ENCODE peak calls at places on chromosomes 11 and 22, in six cellular contexts. One of them, this sample, is unnamed.

GRCh38 chr11:22920939-22921565 is 60.8 kb upstream of the CCDC179 start:
- DNase-seq in EH: peak; percentile 45
- DNase-seq in GM12864: no peak
- DNase-seq in amniotic stem cell: peak; percentile 32
- DNase-seq in activated CD4-positive, alpha-beta T cell treated with anti-CD3 and anti-CD28 coated beads for 36 hours: peak; percentile 22
- DNase-seq in RPMI7951: peak; percentile 17
- DNase-seq in this sample: peak; percentile 1

GRCh38 chr11:16013649-16014275 is 342.6 kb downstream of the SOX6 start:
- DNase-seq in GM12864: no peak
- DNase-seq in RPMI7951: no peak
- DNase-seq in activated CD4-positive, alpha-beta T cell treated with anti-CD3 and anti-CD28 coated beads for 36 hours: no peak
- DNase-seq in amniotic stem cell: no peak
- DNase-seq in EH: peak; percentile 55
- DNase-seq in this sample: no peak

GRCh38 chr11:27656320-27656719 is 43.9 kb downstream of the BDNF start:
- DNase-seq in RPMI7951: no peak
- DNase-seq in amniotic stem cell: no peak
- DNase-seq in activated CD4-positive, alpha-beta T cell treated with anti-CD3 and anti-CD28 coated beads for 36 hours: no peak
- DNase-seq in GM12864: no peak
- DNase-seq in EH: no peak
- DNase-seq in this sample: no peak

GRCh38 chr22:35037089-35037488 is 28.9 kb upstream of the ISX start:
- DNase-seq in amniotic stem cell: no peak
- DNase-seq in EH: peak; percentile 18
- DNase-seq in RPMI7951: peak; percentile 19
- DNase-seq in activated CD4-positive, alpha-beta T cell treated with anti-CD3 and anti-CD28 coated beads for 36 hours: no peak
- DNase-seq in GM12864: no peak
- DNase-seq in this sample: no peak

GRCh38 chr11:116357769-116358544 is 414.8 kb downstream of the BUD13 start:
- DNase-seq in activated CD4-positive, alpha-beta T cell treated with anti-CD3 and anti-CD28 coated beads for 36 hours: peak; percentile 27
- DNase-seq in RPMI7951: no peak
- DNase-seq in GM12864: no peak
- DNase-seq in amniotic stem cell: no peak
- DNase-seq in EH: no peak
- DNase-seq in this sample: peak; percentile 60

GRCh38 chr11:130037881-130038601 is 31.7 kb upstream of the APLP2 start:
- DNase-seq in RPMI7951: peak; percentile 26
- DNase-seq in EH: no peak
- DNase-seq in amniotic stem cell: no peak
- DNase-seq in activated CD4-positive, alpha-beta T cell treated with anti-CD3 and anti-CD28 coated beads for 36 hours: no peak
- DNase-seq in GM12864: no peak
- DNase-seq in this sample: peak; percentile 46

GRCh38 chr11:10358696-10359095 is 53.8 kb downstream of the ADM start:
- DNase-seq in amniotic stem cell: no peak
- DNase-seq in EH: no peak
- DNase-seq in activated CD4-positive, alpha-beta T cell treated with anti-CD3 and anti-CD28 coated beads for 36 hours: no peak
- DNase-seq in GM12864: no peak
- DNase-seq in RPMI7951: no peak
- DNase-seq in this sample: no peak

GRCh38 chr11:67027943-67028542 is 5.1 kb downstream of the SYT12 start:
- DNase-seq in GM12864: peak; percentile 52
- DNase-seq in amniotic stem cell: no peak
- DNase-seq in activated CD4-positive, alpha-beta T cell treated with anti-CD3 and anti-CD28 coated beads for 36 hours: no peak
- DNase-seq in RPMI7951: peak; percentile 83
- DNase-seq in EH: peak; percentile 25
- DNase-seq in this sample: peak; percentile 61

GRCh38 chr22:37832022-37832857 is 9.1 kb downstream of the GALR3 start:
- DNase-seq in RPMI7951: no peak
- DNase-seq in amniotic stem cell: no peak
- DNase-seq in EH: no peak
- DNase-seq in activated CD4-positive, alpha-beta T cell treated with anti-CD3 and anti-CD28 coated beads for 36 hours: no peak
- DNase-seq in GM12864: no peak
- DNase-seq in this sample: no peak

GRCh38 chr11:36186340-36186739 is 102.9 kb downstream of the COMMD9 start:
- DNase-seq in GM12864: no peak
- DNase-seq in activated CD4-positive, alpha-beta T cell treated with anti-CD3 and anti-CD28 coated beads for 36 hours: no peak
- DNase-seq in RPMI7951: peak; percentile 64
- DNase-seq in amniotic stem cell: no peak
- DNase-seq in EH: peak; percentile 73
- DNase-seq in this sample: peak; percentile 32

GRCh38 chr11:125494987-125495725 is 909 bp downstream of the FEZ1 start:
- DNase-seq in EH: peak; percentile 51
- DNase-seq in RPMI7951: peak; percentile 53
- DNase-seq in amniotic stem cell: peak; percentile 2
- DNase-seq in activated CD4-positive, alpha-beta T cell treated with anti-CD3 and anti-CD28 coated beads for 36 hours: peak; percentile 28
- DNase-seq in GM12864: no peak
- DNase-seq in this sample: peak; percentile 46

GRCh38 chr11:27699926-27700350 is 317 bp downstream of the BDNF start:
- DNase-seq in GM12864: no peak
- DNase-seq in amniotic stem cell: no peak
- DNase-seq in activated CD4-positive, alpha-beta T cell treated with anti-CD3 and anti-CD28 coated beads for 36 hours: no peak
- DNase-seq in RPMI7951: no peak
- DNase-seq in EH: no peak
- DNase-seq in this sample: peak; percentile 23

GRCh38 chr22:42680648-42681047 is 31.5 kb upstream of the CYB5R3 start:
- DNase-seq in amniotic stem cell: peak; percentile 78
- DNase-seq in RPMI7951: peak; percentile 91
- DNase-seq in EH: peak; percentile 97
- DNase-seq in GM12864: no peak
- DNase-seq in activated CD4-positive, alpha-beta T cell treated with anti-CD3 and anti-CD28 coated beads for 36 hours: peak; percentile 14
- DNase-seq in this sample: peak; percentile 98

GRCh38 chr22:17734197-17734596 is 40.1 kb downstream of the BID start:
- DNase-seq in amniotic stem cell: no peak
- DNase-seq in RPMI7951: peak; percentile 19
- DNase-seq in activated CD4-positive, alpha-beta T cell treated with anti-CD3 and anti-CD28 coated beads for 36 hours: peak; percentile 60
- DNase-seq in EH: peak; percentile 67
- DNase-seq in GM12864: no peak
- DNase-seq in this sample: peak; percentile 45

GRCh38 chr11:58577441-58578135 is 1.3 kb upstream of the ZFP91 start:
- DNase-seq in amniotic stem cell: peak; percentile 79
- DNase-seq in EH: peak; percentile 91
- DNase-seq in RPMI7951: peak; percentile 98
- DNase-seq in activated CD4-positive, alpha-beta T cell treated with anti-CD3 and anti-CD28 coated beads for 36 hours: peak; percentile 85
- DNase-seq in GM12864: peak; percentile 85
- DNase-seq in this sample: peak; percentile 92

GRCh38 chr11:59429924-59430516 is 3.8 kb upstream of the OR5A2 start:
- DNase-seq in RPMI7951: peak; percentile 52
- DNase-seq in activated CD4-positive, alpha-beta T cell treated with anti-CD3 and anti-CD28 coated beads for 36 hours: peak; percentile 45
- DNase-seq in EH: peak; percentile 41
- DNase-seq in amniotic stem cell: no peak
- DNase-seq in GM12864: peak; percentile 35
- DNase-seq in this sample: peak; percentile 28

GRCh38 chr11:73176145-73176891 is 34.2 kb upstream of the FCHSD2 start:
- DNase-seq in GM12864: no peak
- DNase-seq in RPMI7951: no peak
- DNase-seq in EH: no peak
- DNase-seq in activated CD4-positive, alpha-beta T cell treated with anti-CD3 and anti-CD28 coated beads for 36 hours: no peak
- DNase-seq in amniotic stem cell: no peak
- DNase-seq in this sample: no peak

GRCh38 chr22:24416611-24417010 is 10.8 kb upstream of the ADORA2A start:
- DNase-seq in RPMI7951: no peak
- DNase-seq in amniotic stem cell: no peak
- DNase-seq in GM12864: no peak
- DNase-seq in EH: no peak
- DNase-seq in activated CD4-positive, alpha-beta T cell treated with anti-CD3 and anti-CD28 coated beads for 36 hours: peak; percentile 0
- DNase-seq in this sample: no peak

GRCh38 chr11:134560566-134561347 is 148.7 kb upstream of the B3GAT1 start:
- DNase-seq in RPMI7951: no peak
- DNase-seq in GM12864: no peak
- DNase-seq in activated CD4-positive, alpha-beta T cell treated with anti-CD3 and anti-CD28 coated beads for 36 hours: no peak
- DNase-seq in EH: no peak
- DNase-seq in amniotic stem cell: no peak
- DNase-seq in this sample: no peak

GRCh38 chr11:65954771-65955170 is 6.8 kb upstream of the SART1 start:
- DNase-seq in amniotic stem cell: no peak
- DNase-seq in EH: no peak
- DNase-seq in GM12864: no peak
- DNase-seq in RPMI7951: no peak
- DNase-seq in activated CD4-positive, alpha-beta T cell treated with anti-CD3 and anti-CD28 coated beads for 36 hours: no peak
- DNase-seq in this sample: no peak

GRCh38 chr11:118106789-118107335 is 20.1 kb upstream of the SMIM35 start:
- DNase-seq in EH: peak; percentile 32
- DNase-seq in amniotic stem cell: no peak
- DNase-seq in activated CD4-positive, alpha-beta T cell treated with anti-CD3 and anti-CD28 coated beads for 36 hours: no peak
- DNase-seq in GM12864: no peak
- DNase-seq in RPMI7951: no peak
- DNase-seq in this sample: peak; percentile 35

GRCh38 chr11:44728491-44728910 is 1.7 kb downstream of the TSPAN18 start:
- DNase-seq in GM12864: no peak
- DNase-seq in RPMI7951: no peak
- DNase-seq in EH: no peak
- DNase-seq in amniotic stem cell: no peak
- DNase-seq in activated CD4-positive, alpha-beta T cell treated with anti-CD3 and anti-CD28 coated beads for 36 hours: no peak
- DNase-seq in this sample: no peak

GRCh38 chr22:26321469-26321913 is 107.6 kb upstream of the ASPHD2 start:
- DNase-seq in amniotic stem cell: peak; percentile 30
- DNase-seq in EH: peak; percentile 97
- DNase-seq in GM12864: no peak
- DNase-seq in RPMI7951: peak; percentile 84
- DNase-seq in activated CD4-positive, alpha-beta T cell treated with anti-CD3 and anti-CD28 coated beads for 36 hours: no peak
- DNase-seq in this sample: peak; percentile 92

This sample was measured in Daoy.